ENCODE peak calls at places on chromosomes 3 and 15, in six cellular contexts. Q is tibial nerve, U is GM12892, N is HL-60, E is tibial artery, O is omental fat pad. X is an unnamed sample.

GRCh38 chr3:149536429-149536828 is 61.9 kb downstream of the TM4SF4 start:
- DNase-seq in Q (no peak), U (no peak), N (no peak), E (no peak), O (no peak), X (peak)

GRCh38 chr3:114333180-114333922 is 39.5 kb downstream of the TIGIT start:
- DNase-seq in Q (no peak), U (no peak), N (no peak), E (no peak), O (no peak), X (no peak)

GRCh38 chr3:167872941-167873340 is 137.4 kb downstream of the SERPINI1 start:
- DNase-seq in Q (no peak), U (no peak), N (no peak), E (no peak), O (no peak), X (no peak)

GRCh38 chr3:14808025-14808424 is 10.7 kb upstream of the FGD5 start:
- DNase-seq in Q (no peak), U (no peak), N (no peak), E (no peak), O (no peak), X (no peak)

GRCh38 chr15:31306036-31306425 is 20.6 kb upstream of the KLF13 start:
- DNase-seq in Q (no peak), U (no peak), N (no peak), E (no peak), O (no peak), X (peak)

GRCh38 chr3:46916278-46916677 is 38.8 kb downstream of the PTH1R start:
- DNase-seq in Q (no peak), U (no peak), N (no peak), E (no peak), O (no peak), X (no peak)

GRCh38 chr3:126085841-126086240 is 1.9 kb upstream of the SLC41A3 start:
- DNase-seq in Q (no peak), U (no peak), N (no peak), E (no peak), O (no peak), X (no peak)

GRCh38 chr15:89429023-89429422 is 67.4 kb downstream of the RHCG start:
- DNase-seq in Q (no peak), U (no peak), N (peak), E (no peak), O (no peak), X (no peak)

GRCh38 chr15:57994468-57995154 is 70.9 kb downstream of the ALDH1A2 start:
- DNase-seq in Q (no peak), U (no peak), N (no peak), E (no peak), O (no peak), X (no peak)

GRCh38 chr3:10744098-10744465 is 71.9 kb upstream of the SLC6A11 start:
- DNase-seq in Q (no peak), U (no peak), N (peak), E (no peak), O (no peak), X (no peak)

GRCh38 chr15:80890341-80890972 is 99.2 kb downstream of the MESD start:
- DNase-seq in Q (no peak), U (no peak), N (peak), E (no peak), O (no peak), X (no peak)

GRCh38 chr3:43345877-43346276 is 59.5 kb downstream of the SNRK start:
- DNase-seq in Q (no peak), U (no peak), N (no peak), E (no peak), O (no peak), X (no peak)

GRCh38 chr15:29566914-29567313 is 255.4 kb downstream of the TJP1 start:
- DNase-seq in Q (no peak), U (no peak), N (no peak), E (no peak), O (no peak), X (no peak)

GRCh38 chr3:185786956-185787877 is 37.6 kb downstream of the IGF2BP2 start:
- DNase-seq in Q (no peak), U (no peak), N (no peak), E (no peak), O (no peak), X (no peak)

GRCh38 chr3:122800838-122801237 is 6.0 kb downstream of the SLC49A4 start:
- DNase-seq in Q (no peak), U (no peak), N (no peak), E (no peak), O (no peak), X (no peak)

GRCh38 chr3:9809239-9809614 is 835 bp upstream of the TTLL3 start:
- DNase-seq in Q (no peak), U (no peak), N (no peak), E (no peak), O (no peak), X (no peak)

GRCh38 chr3:95310560-95310959 is 1247.7 kb downstream of the NSUN3 start:
- DNase-seq in Q (no peak), U (no peak), N (no peak), E (no peak), O (no peak), X (no peak)

GRCh38 chr3:133965033-133965570 is 64.6 kb downstream of the SLCO2A1 start:
- DNase-seq in Q (no peak), U (no peak), N (no peak), E (peak), O (no peak), X (no peak)

GRCh38 chr15:29774900-29775299 is 47.4 kb downstream of the TJP1 start:
- DNase-seq in Q (no peak), U (no peak), N (no peak), E (no peak), O (no peak), X (no peak)